ENCODE peak calls at places on chromosomes 3 and 15, in five cellular contexts. H is stimulated activated CD8-positive, alpha-beta memory T cell treated with anti-CD3 and anti-CD28 coated beads, Interleukin-15, amount 100 ng/mL, for 24 hours; I is WTC11; Z is AG09309; G is activated naive CD8-positive, alpha-beta T cell treated with anti-CD3 and anti-CD28 coated beads, Interleukin-2, amount 50 U/mL, for 24 hours. L is an unnamed sample.

GRCh38 chr3:16801223-16801622 is 83.5 kb upstream of the PLCL2 start:
- DNase-seq in H (no peak), G (no peak), I (no peak), Z (no peak), L (no peak)

GRCh38 chr3:159091936-159092335 is 290.1 kb downstream of the MFSD1 start:
- DNase-seq in G (no peak), I (no peak), H (no peak), Z (no peak), L (no peak)

GRCh38 chr3:52879581-52879980 is 17.8 kb downstream of the STIMATE start:
- DNase-seq in I (no peak), Z (no peak), H (no peak), G (no peak), L (no peak)

GRCh38 chr3:164460851-164461250 is 617.4 kb downstream of the SI start:
- DNase-seq in G (no peak), I (no peak), Z (no peak), H (no peak), L (no peak)

GRCh38 chr15:48332642-48333034 is 1.4 kb downstream of the DUT start:
- DNase-seq in Z (no peak), G (no peak), H (no peak), I (no peak), L (no peak)

GRCh38 chr3:127393131-127393820 is 105.4 kb upstream of the PRR20G start:
- DNase-seq in H (no peak), G (no peak), Z (no peak), I (no peak), L (no peak)

GRCh38 chr3:72776-73175 is 123.8 kb upstream of the CHL1 start:
- DNase-seq in Z (no peak), I (no peak), H (no peak), G (no peak), L (no peak)

GRCh38 chr3:24237971-24238767 is 256.5 kb downstream of the THRB start:
- DNase-seq in Z (peak; percentile 94), H (no peak), G (peak; percentile 18), I (peak; percentile 39), L (peak; percentile 83)

GRCh38 chr3:118810499-118811035 is 224.1 kb downstream of the IGSF11 start:
- DNase-seq in I (no peak), Z (no peak), G (no peak), H (no peak), L (no peak)

GRCh38 chr3:127220497-127220896 is 27.6 kb downstream of the PRR23E start:
- DNase-seq in I (no peak), G (no peak), H (no peak), Z (no peak), L (no peak)

GRCh38 chr15:79166311-79166955 is 75.9 kb upstream of the RASGRF1 start:
- DNase-seq in G (no peak), I (no peak), Z (no peak), H (no peak), L (no peak)

L was measured in non-pigmented ciliary epithelial cell.